ENCODE peak calls at places on chromosomes 7 and 10, in seven cellular contexts. U is CD4-positive, alpha-beta T cell; F is fibroblast of lung; X is H7; Y is heart right ventricle; P is astrocyte; B is psoas muscle. V is an unnamed sample.

GRCh38 chr7:19106308-19107141 is 10.9 kb downstream of the TWIST1 start:
- DNase-seq in B (no peak), U (no peak), F (no peak), P (no peak), Y (no peak), X (peak; percentile 63), V (no peak)

GRCh38 chr10:4151466-4151865 is 366.5 kb upstream of the KLF6 start:
- DNase-seq in P (no peak), B (no peak), U (no peak), X (peak; percentile 70), Y (no peak), F (no peak), V (no peak)

GRCh38 chr10:84227810-84228209 is 2.5 kb upstream of the LRIT2 start:
- DNase-seq in F (no peak), B (no peak), P (no peak), U (no peak), Y (no peak), X (no peak), V (no peak)

GRCh38 chr10:78165617-78166016 is 132.0 kb downstream of the RPS24 start:
- DNase-seq in F (no peak), X (peak; percentile 54), Y (no peak), B (no peak), P (no peak), U (no peak), V (no peak)

GRCh38 chr7:17681965-17682364 is 258.3 kb downstream of the SNX13 start:
- DNase-seq in U (no peak), X (no peak), P (peak; percentile 64), F (no peak), B (no peak), Y (no peak), V (no peak)

GRCh38 chr10:86585037-86585725 is 63.6 kb upstream of the WAPL start:
- DNase-seq in B (peak; percentile 81), X (peak; percentile 90), U (peak; percentile 60), F (peak; percentile 57), Y (peak; percentile 66), P (peak; percentile 30), V (peak; percentile 77)

GRCh38 chr10:34213193-34213804 is 601.8 kb downstream of the PARD3 start:
- DNase-seq in F (no peak), Y (no peak), P (no peak), X (no peak), U (no peak), B (no peak), V (no peak)

GRCh38 chr10:52228556-52228955 is 85.5 kb upstream of the DKK1 start:
- DNase-seq in P (no peak), B (no peak), U (no peak), X (no peak), Y (no peak), F (no peak), V (no peak)

GRCh38 chr7:142807855-142808460 is 37.2 kb downstream of the PRSS2 start:
- DNase-seq in U (no peak), B (no peak), X (no peak), P (peak; percentile 70), Y (no peak), F (no peak), V (no peak)

GRCh38 chr10:3763035-3763456 is 22.0 kb downstream of the KLF6 start:
- DNase-seq in P (peak; percentile 71), F (peak; percentile 41), B (no peak), U (no peak), X (no peak), Y (no peak), V (no peak)

GRCh38 chr7:96246972-96247371 is 74.9 kb downstream of the SLC25A13 start:
- DNase-seq in U (no peak), X (no peak), F (no peak), Y (no peak), P (no peak), B (no peak), V (no peak)

GRCh38 chr7:4151926-4152549 is 530.1 kb upstream of the FOXK1 start:
- DNase-seq in B (peak; percentile 78), P (no peak), F (no peak), X (no peak), U (no peak), Y (no peak), V (no peak)

GRCh38 chr10:77334501-77334900 is 303.1 kb downstream of the KCNMA1 start:
- DNase-seq in F (no peak), Y (no peak), U (no peak), P (no peak), B (no peak), X (no peak), V (no peak)

GRCh38 chr10:50334273-50334672 is 83.0 kb upstream of the ASAH2 start:
- DNase-seq in B (no peak), Y (no peak), X (no peak), P (no peak), U (no peak), F (no peak), V (no peak)

GRCh38 chr7:44238116-44238695 is 37.4 kb downstream of the YKT6 start:
- DNase-seq in P (no peak), Y (no peak), B (no peak), F (no peak), U (no peak), X (no peak), V (no peak)

GRCh38 chr7:46549347-46549746 is 628.3 kb upstream of the IGFBP3 start:
- DNase-seq in P (no peak), U (no peak), X (no peak), B (no peak), F (no peak), Y (no peak), V (no peak)

GRCh38 chr7:37342665-37343471 is 105.8 kb downstream of the ELMO1 start:
- DNase-seq in B (peak; percentile 51), X (no peak), U (peak; percentile 61), F (no peak), Y (no peak), P (no peak), V (no peak)

GRCh38 chr7:29471444-29472138 is 92.0 kb upstream of the PRR15 start:
- DNase-seq in B (no peak), U (no peak), P (no peak), X (no peak), Y (no peak), F (no peak), V (no peak)

GRCh38 chr10:24715246-24715769 is 8.4 kb downstream of the ARHGAP21 start:
- DNase-seq in X (no peak), P (no peak), U (no peak), Y (no peak), B (no peak), F (no peak), V (no peak)

GRCh38 chr10:6778992-6779701 is 199.1 kb upstream of the PRKCQ start:
- DNase-seq in P (peak; percentile 97), B (no peak), X (no peak), U (no peak), Y (peak; percentile 12), F (peak; percentile 96), V (no peak)

GRCh38 chr10:117131390-117132327 is 6.4 kb downstream of the VAX1 start:
- DNase-seq in Y (no peak), U (no peak), P (no peak), B (no peak), X (peak; percentile 77), F (no peak), V (peak; percentile 74)
- H3K27me3 ChIP-seq in Y (peaks cover 98% of the 10 kb centered on the region), U (peaks cover 86% of the 10 kb centered on the region), P (peaks cover 76% of the 10 kb centered on the region), B (peaks cover 93% of the 10 kb centered on the region), X (peaks cover 98% of the 10 kb centered on the region), F (peaks cover 53% of the 10 kb centered on the region), V (no peaks in the 10 kb centered on the region)

GRCh38 chr7:155505422-155505793 is 41.0 kb downstream of the CNPY1 start:
- DNase-seq in F (no peak), X (no peak), Y (no peak), P (no peak), U (no peak), B (no peak), V (no peak)

GRCh38 chr7:155509725-155510551 is 36.4 kb downstream of the CNPY1 start:
- DNase-seq in U (no peak), F (no peak), P (no peak), B (no peak), X (peak; percentile 91), Y (no peak), V (no peak)

GRCh38 chr7:155508372-155509024 is 37.9 kb downstream of the CNPY1 start:
- DNase-seq in Y (no peak), B (no peak), X (no peak), P (no peak), U (no peak), F (no peak), V (no peak)

GRCh38 chr7:155509025-155509724 is 37.2 kb downstream of the CNPY1 start:
- DNase-seq in F (no peak), B (no peak), P (no peak), U (no peak), Y (no peak), X (no peak), V (no peak)

DNA sequence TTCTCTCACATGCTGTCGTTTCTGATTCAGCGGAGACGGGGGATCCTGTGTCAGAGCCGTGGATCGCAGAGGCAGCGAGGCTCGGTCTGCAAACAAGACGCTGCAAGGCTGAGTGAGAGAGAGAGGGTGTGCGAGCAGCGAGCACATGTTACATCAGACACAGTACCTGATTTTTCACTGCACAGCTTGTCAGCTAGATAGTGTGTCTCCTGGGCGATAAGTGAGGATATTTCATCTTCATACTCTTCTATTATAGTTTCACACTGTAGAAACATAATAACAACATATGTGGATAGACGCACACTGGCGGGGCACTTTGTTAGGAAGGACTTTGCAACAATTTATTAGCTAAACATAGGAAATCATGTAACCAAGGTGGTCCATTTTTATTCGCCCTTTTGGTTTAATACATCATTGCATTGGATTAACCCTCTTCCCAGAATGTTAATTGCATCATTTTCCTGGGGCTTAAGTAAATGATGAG is 39.5 kb downstream of the CNPY1 start:
- DNase-seq in U (no peak), Y (no peak), P (no peak), F (peak; percentile 14), X (peak; percentile 59), B (no peak), V (no peak)
- H3K27me3 ChIP-seq in U (peaks cover 92% of the 10 kb centered on the region), Y (peaks cover 100% of the 10 kb centered on the region), P (peaks cover 78% of the 10 kb centered on the region), F (peaks cover 22% of the 10 kb centered on the region), X (peaks cover 90% of the 10 kb centered on the region), B (peaks cover 90% of the 10 kb centered on the region), V (no peaks in the 10 kb centered on the region)

DNA sequence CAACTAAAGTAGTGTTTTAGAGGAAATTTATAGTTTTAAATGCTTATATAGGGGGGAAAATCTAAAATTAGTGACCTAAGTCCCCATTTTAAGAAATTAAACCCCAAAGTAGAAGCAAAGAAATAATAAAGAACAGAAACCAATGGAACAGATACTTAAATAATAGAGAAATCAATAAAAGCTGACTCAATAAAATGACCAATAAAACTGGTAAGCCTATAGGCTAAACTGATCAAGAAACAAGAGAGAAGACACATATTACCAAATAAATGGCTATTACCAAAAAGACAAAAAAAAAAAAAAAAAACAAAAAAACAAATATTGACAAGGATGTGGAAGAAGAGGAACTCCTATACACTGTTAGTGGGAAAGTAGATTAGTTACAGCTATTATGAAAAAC is 53.1 kb downstream of the SLC18A2 start:
- DNase-seq in Y (no peak), B (no peak), P (no peak), U (no peak), F (no peak), X (no peak), V (no peak)
- H3K27me3 ChIP-seq in Y (no peaks in the 10 kb centered on the region), B (no peaks in the 10 kb centered on the region), P (no peaks in the 10 kb centered on the region), U (no peaks in the 10 kb centered on the region), F (no peaks in the 10 kb centered on the region), X (no peaks in the 10 kb centered on the region), V (no peaks in the 10 kb centered on the region)

DNA sequence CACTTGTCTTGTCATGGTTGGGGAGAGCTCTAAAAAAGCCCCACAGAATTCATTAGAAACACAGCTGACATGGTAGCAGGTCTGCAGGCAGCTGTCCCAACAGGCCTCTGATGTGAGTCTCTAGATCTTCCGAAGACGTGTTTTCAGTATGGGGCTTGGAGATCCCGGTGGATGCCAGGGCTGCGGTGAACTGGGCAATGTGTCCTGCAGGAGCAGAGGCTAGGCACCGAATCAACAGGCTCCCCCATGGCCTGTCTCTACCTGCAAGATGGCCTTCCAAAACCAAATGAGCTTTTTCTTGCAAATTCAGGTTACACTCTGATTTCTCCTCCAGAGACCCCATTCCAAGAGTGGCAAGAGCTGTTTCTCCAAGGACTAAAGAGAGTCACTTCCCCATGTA is 2.9 kb downstream of the CPXM2 start:
- DNase-seq in B (no peak), U (no peak), P (no peak), Y (no peak), F (no peak), X (no peak), V (no peak)
- H3K27me3 ChIP-seq in B (peaks cover 34% of the 10 kb centered on the region), U (peaks cover 14% of the 10 kb centered on the region), P (peaks cover 2% of the 10 kb centered on the region), Y (peaks cover 25% of the 10 kb centered on the region), F (no peaks in the 10 kb centered on the region), X (peaks cover 23% of the 10 kb centered on the region), V (no peaks in the 10 kb centered on the region)

V was measured in aorta.